ENCODE peak calls at places on chromosomes 1 and 21, in six cellular contexts. One of them, this sample, is unnamed.
A peak's percentile ranks its signal among the peaks of the same experiment; 100 is the strongest.

GRCh38 chr1:158107926-158108325 is 72.8 kb upstream of the CD1D start:
- DNase-seq in fibroblast of pulmonary artery: no peak
- DNase-seq in bronchial epithelial cell: no peak
- DNase-seq in left ventricle myocardium inferior: no peak
- DNase-seq in A673: peak; percentile 70
- DNase-seq in astrocyte: no peak
- DNase-seq in this sample: no peak

GRCh38 chr1:115814685-115815398 is 26.1 kb downstream of the NHLH2 start:
- DNase-seq in fibroblast of pulmonary artery: no peak
- DNase-seq in bronchial epithelial cell: peak; percentile 87
- DNase-seq in left ventricle myocardium inferior: no peak
- DNase-seq in A673: no peak
- DNase-seq in astrocyte: no peak
- DNase-seq in this sample: no peak

GRCh38 chr1:156881663-156882062 is 11.9 kb upstream of the PEAR1 start:
- DNase-seq in fibroblast of pulmonary artery: no peak
- DNase-seq in bronchial epithelial cell: no peak
- DNase-seq in left ventricle myocardium inferior: no peak
- DNase-seq in A673: no peak
- DNase-seq in astrocyte: no peak
- DNase-seq in this sample: no peak

GRCh38 chr1:85584264-85584781 is 3.8 kb downstream of the CCN1 start:
- DNase-seq in fibroblast of pulmonary artery: peak; percentile 95
- DNase-seq in bronchial epithelial cell: peak; percentile 90
- DNase-seq in left ventricle myocardium inferior: no peak
- DNase-seq in A673: peak; percentile 64
- DNase-seq in astrocyte: peak; percentile 92
- DNase-seq in this sample: peak; percentile 97

GRCh38 chr1:41662656-41663437 is 178.4 kb upstream of the EDN2 start:
- DNase-seq in fibroblast of pulmonary artery: peak; percentile 54
- DNase-seq in bronchial epithelial cell: peak; percentile 36
- DNase-seq in left ventricle myocardium inferior: peak; percentile 47
- DNase-seq in A673: peak; percentile 68
- DNase-seq in astrocyte: peak; percentile 80
- DNase-seq in this sample: peak; percentile 65

GRCh38 chr1:90714521-90714951 is 2.6 kb downstream of the BARHL2 start:
- DNase-seq in fibroblast of pulmonary artery: no peak
- DNase-seq in bronchial epithelial cell: no peak
- DNase-seq in left ventricle myocardium inferior: no peak
- DNase-seq in A673: peak; percentile 48
- DNase-seq in astrocyte: no peak
- DNase-seq in this sample: no peak

GRCh38 chr1:201111156-201111555 is 1.1 kb downstream of the CACNA1S start:
- DNase-seq in fibroblast of pulmonary artery: no peak
- DNase-seq in bronchial epithelial cell: no peak
- DNase-seq in left ventricle myocardium inferior: no peak
- DNase-seq in A673: no peak
- DNase-seq in astrocyte: no peak
- DNase-seq in this sample: no peak

GRCh38 chr1:91754348-91754747 is 131.6 kb downstream of the TGFBR3 start:
- DNase-seq in fibroblast of pulmonary artery: peak; percentile 58
- DNase-seq in bronchial epithelial cell: peak; percentile 70
- DNase-seq in left ventricle myocardium inferior: no peak
- DNase-seq in A673: no peak
- DNase-seq in astrocyte: peak; percentile 69
- DNase-seq in this sample: peak; percentile 64

GRCh38 chr21:27108228-27108627 is 141.3 kb upstream of the ADAMTS5 start:
- DNase-seq in fibroblast of pulmonary artery: no peak
- DNase-seq in bronchial epithelial cell: peak; percentile 82
- DNase-seq in left ventricle myocardium inferior: no peak
- DNase-seq in A673: no peak
- DNase-seq in astrocyte: peak; percentile 10
- DNase-seq in this sample: peak; percentile 78

GRCh38 chr21:43354016-43354420 is 72.9 kb downstream of the SIK1 start:
- DNase-seq in fibroblast of pulmonary artery: no peak
- DNase-seq in bronchial epithelial cell: no peak
- DNase-seq in left ventricle myocardium inferior: no peak
- DNase-seq in A673: no peak
- DNase-seq in astrocyte: no peak
- DNase-seq in this sample: no peak

GRCh38 chr1:165501975-165502358 is 41.8 kb upstream of the LRRC52 start:
- DNase-seq in fibroblast of pulmonary artery: no peak
- DNase-seq in bronchial epithelial cell: no peak
- DNase-seq in left ventricle myocardium inferior: no peak
- DNase-seq in A673: no peak
- DNase-seq in astrocyte: no peak
- DNase-seq in this sample: peak; percentile 35

GRCh38 chr1:7684132-7684531 is 87.0 kb upstream of the VAMP3 start:
- DNase-seq in fibroblast of pulmonary artery: no peak
- DNase-seq in bronchial epithelial cell: no peak
- DNase-seq in left ventricle myocardium inferior: no peak
- DNase-seq in A673: no peak
- DNase-seq in astrocyte: no peak
- DNase-seq in this sample: no peak

GRCh38 chr1:110756506-110756905 is 81.8 kb upstream of the KCNA3 start:
- DNase-seq in fibroblast of pulmonary artery: no peak
- DNase-seq in bronchial epithelial cell: no peak
- DNase-seq in left ventricle myocardium inferior: peak; percentile 62
- DNase-seq in A673: peak; percentile 25
- DNase-seq in astrocyte: no peak
- DNase-seq in this sample: no peak

GRCh38 chr21:40136571-40136970 is 269.3 kb downstream of the PCP4 start:
- DNase-seq in fibroblast of pulmonary artery: no peak
- DNase-seq in bronchial epithelial cell: no peak
- DNase-seq in left ventricle myocardium inferior: no peak
- DNase-seq in A673: no peak
- DNase-seq in astrocyte: no peak
- DNase-seq in this sample: no peak

GRCh38 chr1:235047331-235047871 is 81.2 kb downstream of the TOMM20 start:
- DNase-seq in fibroblast of pulmonary artery: no peak
- DNase-seq in bronchial epithelial cell: no peak
- DNase-seq in left ventricle myocardium inferior: no peak
- DNase-seq in A673: no peak
- DNase-seq in astrocyte: no peak
- DNase-seq in this sample: no peak

GRCh38 chr1:39799770-39800470 is 11.3 kb upstream of the BMP8B start:
- DNase-seq in fibroblast of pulmonary artery: peak; percentile 56
- DNase-seq in bronchial epithelial cell: peak; percentile 97
- DNase-seq in left ventricle myocardium inferior: peak; percentile 64
- DNase-seq in A673: peak; percentile 53
- DNase-seq in astrocyte: peak; percentile 77
- DNase-seq in this sample: peak; percentile 43

GRCh38 chr1:234132799-234133198 is 228.3 kb downstream of the SLC35F3 start:
- DNase-seq in fibroblast of pulmonary artery: no peak
- DNase-seq in bronchial epithelial cell: peak; percentile 72
- DNase-seq in left ventricle myocardium inferior: no peak
- DNase-seq in A673: no peak
- DNase-seq in astrocyte: no peak
- DNase-seq in this sample: no peak

GRCh38 chr1:165162671-165163241 is 193.8 kb downstream of the LMX1A start:
- DNase-seq in fibroblast of pulmonary artery: no peak
- DNase-seq in bronchial epithelial cell: peak; percentile 89
- DNase-seq in left ventricle myocardium inferior: no peak
- DNase-seq in A673: peak; percentile 63
- DNase-seq in astrocyte: no peak
- DNase-seq in this sample: no peak

GRCh38 chr1:37391181-37391949 is 83.0 kb upstream of the ZC3H12A start:
- DNase-seq in fibroblast of pulmonary artery: no peak
- DNase-seq in bronchial epithelial cell: no peak
- DNase-seq in left ventricle myocardium inferior: no peak
- DNase-seq in A673: peak; percentile 19
- DNase-seq in astrocyte: no peak
- DNase-seq in this sample: no peak

GRCh38 chr1:3771108-3772026 is 1.2 kb upstream of the SMIM1 start:
- DNase-seq in fibroblast of pulmonary artery: no peak
- DNase-seq in bronchial epithelial cell: no peak
- DNase-seq in left ventricle myocardium inferior: no peak
- DNase-seq in A673: no peak
- DNase-seq in astrocyte: no peak
- DNase-seq in this sample: no peak

GRCh38 chr1:84156210-84156621 is 12.1 kb downstream of the PRKACB start:
- DNase-seq in fibroblast of pulmonary artery: peak; percentile 79
- DNase-seq in bronchial epithelial cell: peak; percentile 93
- DNase-seq in left ventricle myocardium inferior: no peak
- DNase-seq in A673: peak; percentile 78
- DNase-seq in astrocyte: peak; percentile 92
- DNase-seq in this sample: peak; percentile 86

GRCh38 chr1:23910144-23910543 is 3.0 kb downstream of the CNR2 start:
- DNase-seq in fibroblast of pulmonary artery: no peak
- DNase-seq in bronchial epithelial cell: no peak
- DNase-seq in left ventricle myocardium inferior: no peak
- DNase-seq in A673: no peak
- DNase-seq in astrocyte: no peak
- DNase-seq in this sample: no peak

GRCh38 chr1:17886838-17887441 is 131.8 kb downstream of the ACTL8 start:
- DNase-seq in fibroblast of pulmonary artery: no peak
- DNase-seq in bronchial epithelial cell: no peak
- DNase-seq in left ventricle myocardium inferior: no peak
- DNase-seq in A673: no peak
- DNase-seq in astrocyte: no peak
- DNase-seq in this sample: no peak

GRCh38 chr1:117815926-117816325 is 113.5 kb downstream of the GDAP2 start:
- DNase-seq in fibroblast of pulmonary artery: no peak
- DNase-seq in bronchial epithelial cell: no peak
- DNase-seq in left ventricle myocardium inferior: no peak
- DNase-seq in A673: no peak
- DNase-seq in astrocyte: no peak
- DNase-seq in this sample: no peak

GRCh38 chr1:8947127-8947691 is 1.5 kb downstream of the CA6 start:
- DNase-seq in fibroblast of pulmonary artery: no peak
- DNase-seq in bronchial epithelial cell: no peak
- DNase-seq in left ventricle myocardium inferior: no peak
- DNase-seq in A673: no peak
- DNase-seq in astrocyte: no peak
- DNase-seq in this sample: no peak

GRCh38 chr1:117795190-117795589 is 134.2 kb downstream of the GDAP2 start:
- DNase-seq in fibroblast of pulmonary artery: peak; percentile 52
- DNase-seq in bronchial epithelial cell: peak; percentile 98
- DNase-seq in left ventricle myocardium inferior: peak; percentile 31
- DNase-seq in A673: no peak
- DNase-seq in astrocyte: peak; percentile 87
- DNase-seq in this sample: peak; percentile 95

GRCh38 chr1:1305300-1306069 is 2.2 kb downstream of the ACAP3 start:
- DNase-seq in fibroblast of pulmonary artery: peak; percentile 70
- DNase-seq in bronchial epithelial cell: peak; percentile 76
- DNase-seq in left ventricle myocardium inferior: peak; percentile 75
- DNase-seq in A673: peak; percentile 90
- DNase-seq in astrocyte: peak; percentile 61
- DNase-seq in this sample: peak; percentile 73
- TF ChIP-seq CTCF in fibroblast of pulmonary artery: no peak
- TF ChIP-seq CTCF in bronchial epithelial cell: peak; percentile 28
- TF ChIP-seq CTCF in left ventricle myocardium inferior: no peak
- TF ChIP-seq CTCF in A673: no peak
- TF ChIP-seq CTCF in astrocyte: no peak
- TF ChIP-seq CTCF in this sample: no peak

GRCh38 chr1:31618916-31619846 is 1.7 kb downstream of the HCRTR1 start:
- DNase-seq in fibroblast of pulmonary artery: no peak
- DNase-seq in bronchial epithelial cell: no peak
- DNase-seq in left ventricle myocardium inferior: no peak
- DNase-seq in A673: no peak
- DNase-seq in astrocyte: no peak
- DNase-seq in this sample: no peak
- H3K4me3 ChIP-seq in fibroblast of pulmonary artery: no peak overlapping the region
- H3K4me3 ChIP-seq in bronchial epithelial cell: no peak overlapping the region
- H3K4me3 ChIP-seq in left ventricle myocardium inferior: no peak overlapping the region
- H3K4me3 ChIP-seq in A673: no peak overlapping the region
- H3K4me3 ChIP-seq in astrocyte: no peak overlapping the region
- H3K4me3 ChIP-seq in this sample: no peak overlapping the region

DNA sequence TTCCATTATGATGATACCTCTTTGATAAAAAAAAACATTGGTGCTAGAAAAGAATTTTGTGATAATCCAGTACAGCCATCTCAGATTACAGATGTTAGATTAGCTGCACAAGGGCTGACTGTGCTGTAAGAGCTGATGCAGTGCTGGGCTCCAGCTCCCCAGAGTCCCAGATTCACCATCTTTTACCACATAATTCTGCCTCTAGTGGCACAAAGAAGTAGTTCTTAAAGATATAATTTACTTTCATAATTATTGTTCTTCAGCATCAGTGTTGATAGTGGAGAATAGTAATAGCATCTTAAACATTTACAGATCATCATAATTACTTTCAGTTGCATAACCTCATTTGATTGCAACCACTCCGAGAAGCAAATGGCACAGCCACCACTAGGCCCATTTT is 262.1 kb downstream of the BRINP2 start:
- DNase-seq in fibroblast of pulmonary artery: peak; percentile 3
- DNase-seq in bronchial epithelial cell: peak; percentile 15
- DNase-seq in left ventricle myocardium inferior: no peak
- DNase-seq in A673: peak; percentile 51
- DNase-seq in astrocyte: no peak
- DNase-seq in this sample: peak; percentile 2
- TF ChIP-seq CTCF in fibroblast of pulmonary artery: peak; percentile 23
- TF ChIP-seq CTCF in bronchial epithelial cell: peak; percentile 13
- TF ChIP-seq CTCF in left ventricle myocardium inferior: no peak
- TF ChIP-seq CTCF in A673: peak; percentile 47
- TF ChIP-seq CTCF in astrocyte: peak; percentile 8
- TF ChIP-seq CTCF in this sample: peak; percentile 48

DNA sequence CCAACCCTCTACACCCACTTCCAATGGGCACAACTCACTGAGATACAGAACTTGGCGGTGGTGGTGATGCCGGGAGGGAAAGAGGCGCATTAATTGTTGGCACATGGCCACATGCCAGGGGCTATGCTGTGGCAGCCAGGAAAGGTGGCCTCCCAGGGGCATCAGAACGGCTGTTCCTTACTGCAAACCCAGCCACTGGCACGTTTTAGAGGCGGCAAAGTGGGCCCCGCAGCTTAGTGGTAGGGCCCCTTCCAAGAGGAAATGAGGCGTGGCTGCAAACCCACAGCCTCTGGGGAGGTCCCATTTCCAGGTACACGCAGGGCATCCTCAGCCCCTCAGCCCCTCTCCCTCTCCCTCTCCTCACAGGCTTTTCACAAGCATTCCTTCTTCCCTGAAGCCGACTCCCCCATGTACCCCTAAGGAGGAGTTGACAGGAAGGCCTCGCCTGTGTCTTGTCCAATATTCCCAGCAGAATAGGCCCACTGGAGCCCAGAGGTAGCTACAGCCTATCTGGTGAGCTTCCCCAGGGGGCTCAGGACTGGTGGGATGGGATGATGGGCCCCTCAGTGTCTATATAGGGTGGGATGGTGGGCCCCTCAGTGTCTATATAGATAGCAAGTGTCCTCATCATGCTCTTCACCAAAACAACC is 166.2 kb downstream of the CLIC6 start:
- DNase-seq in fibroblast of pulmonary artery: no peak
- DNase-seq in bronchial epithelial cell: no peak
- DNase-seq in left ventricle myocardium inferior: no peak
- DNase-seq in A673: no peak
- DNase-seq in astrocyte: no peak
- DNase-seq in this sample: no peak
- H3K4me3 ChIP-seq in fibroblast of pulmonary artery: no peak overlapping the region
- H3K4me3 ChIP-seq in bronchial epithelial cell: no peak overlapping the region
- H3K4me3 ChIP-seq in left ventricle myocardium inferior: no peak overlapping the region
- H3K4me3 ChIP-seq in A673: no peak overlapping the region
- H3K4me3 ChIP-seq in astrocyte: no peak overlapping the region
- H3K4me3 ChIP-seq in this sample: no peak overlapping the region

DNA sequence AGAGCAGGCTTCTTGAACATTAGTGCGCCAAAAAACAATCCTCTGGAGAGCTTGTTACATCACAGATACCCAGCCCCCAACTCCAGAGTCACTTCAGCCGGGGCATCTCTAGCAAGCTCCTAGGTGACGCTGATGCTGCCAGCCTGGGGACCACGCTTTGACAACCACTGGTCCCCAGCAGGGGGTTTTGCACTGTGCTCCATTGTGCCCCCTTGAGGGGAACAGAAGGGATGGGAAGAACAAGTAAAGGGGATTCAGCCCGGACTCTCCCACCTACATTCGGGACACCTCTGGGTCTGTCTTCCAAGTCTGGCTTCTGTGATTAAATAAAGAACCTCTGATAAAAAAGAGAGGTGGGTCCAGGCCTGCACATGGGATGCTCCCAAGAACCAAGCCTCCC is 60.4 kb downstream of the ATP5PO start:
- DNase-seq in fibroblast of pulmonary artery: no peak
- DNase-seq in bronchial epithelial cell: no peak
- DNase-seq in left ventricle myocardium inferior: no peak
- DNase-seq in A673: no peak
- DNase-seq in astrocyte: no peak
- DNase-seq in this sample: no peak
- TF ChIP-seq CTCF in fibroblast of pulmonary artery: peak; percentile 18
- TF ChIP-seq CTCF in bronchial epithelial cell: no peak
- TF ChIP-seq CTCF in left ventricle myocardium inferior: no peak
- TF ChIP-seq CTCF in A673: peak; percentile 44
- TF ChIP-seq CTCF in astrocyte: no peak
- TF ChIP-seq CTCF in this sample: no peak